ENCODE peak calls at places on chromosomes 16 and 17, in four cellular contexts. Z, U, D and J are unnamed samples.

GRCh38 chr17:80023261-80024205 is 12.1 kb downstream of the TBC1D16 start:
- DNase-seq in Z (no peak), U (no peak), D (no peak), J (no peak)

GRCh38 chr16:84641643-84642358 is 6.5 kb upstream of the KLHL36 start:
- DNase-seq in Z (no peak), U (no peak), D (no peak), J (no peak)

GRCh38 chr16:86732621-86733297 is 154.4 kb downstream of the FOXL1 start:
- DNase-seq in Z (peak; percentile 61), U (no peak), D (no peak), J (no peak)

GRCh38 chr16:28324887-28325279 is 32.6 kb downstream of the SBK1 start:
- DNase-seq in Z (no peak), U (no peak), D (no peak), J (no peak)

GRCh38 chr17:6752068-6752909 is 3.6 kb upstream of the XAF1 start:
- DNase-seq in Z (no peak), U (peak; percentile 34), D (no peak), J (no peak)

GRCh38 chr16:73183678-73184092 is 135.8 kb upstream of the ZFHX3 start:
- DNase-seq in Z (no peak), U (no peak), D (no peak), J (no peak)

GRCh38 chr16:57795431-57795878 is 6.8 kb downstream of the KIFC3 start:
- DNase-seq in Z (peak; percentile 41), U (no peak), D (no peak), J (no peak)

GRCh38 chr17:3575506-3575905 is 17.9 kb upstream of the TRPV3 start:
- DNase-seq in Z (no peak), U (no peak), D (no peak), J (no peak)

GRCh38 chr16:52251495-52251894 is 295.4 kb downstream of the TOX3 start:
- DNase-seq in Z (no peak), U (no peak), D (no peak), J (no peak)

GRCh38 chr17:8720596-8720995 is 24.0 kb downstream of the CCDC42 start:
- DNase-seq in Z (no peak), U (no peak), D (no peak), J (no peak)

GRCh38 chr17:46262271-46262670 is 32.7 kb upstream of the LRRC37A start:
- DNase-seq in Z (no peak), U (no peak), D (no peak), J (no peak)

GRCh38 chr16:67879936-67880335 is 4.7 kb upstream of the NRN1L start:
- DNase-seq in Z (no peak), U (no peak), D (no peak), J (no peak)

GRCh38 chr17:39705786-39706348 is 6.0 kb downstream of the ERBB2 start:
- DNase-seq in Z (no peak), U (no peak), D (no peak), J (no peak)

GRCh38 chr16:48385272-48385953 is at the start of gene SIAH1:
- DNase-seq in Z (peak; percentile 94), U (peak; percentile 88), D (peak; percentile 88), J (peak; percentile 92)

GRCh38 chr16:728131-728889 is 1.4 kb downstream of the HAGHL start:
- DNase-seq in Z (peak; percentile 77), U (no peak), D (peak; percentile 84), J (no peak)

DNA sequence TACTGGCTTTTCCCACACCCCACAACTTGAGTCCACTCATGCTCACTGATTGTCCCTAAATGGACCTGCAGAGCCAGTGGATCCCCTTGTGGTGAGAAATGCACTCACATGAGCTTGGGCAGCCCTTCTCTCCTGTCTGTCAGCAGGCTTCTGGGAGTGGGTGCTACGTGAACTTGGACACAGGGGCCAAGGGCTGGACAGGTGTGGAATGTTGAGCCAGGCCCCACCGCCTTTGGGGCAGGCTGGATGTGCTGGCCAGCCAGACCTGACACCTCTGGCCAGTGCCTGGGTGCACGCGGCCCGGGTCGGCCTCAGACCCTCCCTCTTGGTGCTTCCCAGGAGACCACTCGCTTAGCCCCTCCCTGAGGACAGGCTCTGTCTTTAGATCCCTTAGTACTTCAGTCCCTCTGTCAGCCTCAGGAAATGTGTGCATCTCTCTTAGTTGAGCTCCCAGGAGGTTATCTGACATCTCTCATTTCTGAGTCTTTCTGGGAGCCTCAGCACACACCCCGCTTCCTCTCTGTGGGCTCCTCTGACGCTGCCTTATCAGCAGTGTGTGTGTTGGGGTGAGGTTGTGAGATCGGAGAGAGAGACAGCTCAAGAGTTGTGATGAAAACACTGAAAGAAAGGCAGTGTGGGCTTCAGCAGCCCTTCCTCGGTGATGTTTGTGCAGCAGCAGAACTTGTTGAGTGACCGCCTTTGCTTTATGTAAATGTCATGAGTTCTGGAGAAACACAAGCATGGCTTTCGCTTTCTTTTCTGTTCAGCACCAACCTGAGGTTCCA is 117.0 kb downstream of the RAB11FIP4 start:
- DNase-seq in Z (no peak), U (peak; percentile 15), D (peak; percentile 59), J (no peak)
- TF ChIP-seq CTCF in Z (no peak), U (no peak), D (peak; percentile 68), J (peak; percentile 49)

GRCh38 chr17:71237903-71238538 is 882.8 kb upstream of the SOX9 start:
- DNase-seq in Z (no peak), U (no peak), D (no peak), J (no peak)
- TF ChIP-seq CTCF in Z (no peak), U (no peak), D (no peak), J (no peak)

DNA sequence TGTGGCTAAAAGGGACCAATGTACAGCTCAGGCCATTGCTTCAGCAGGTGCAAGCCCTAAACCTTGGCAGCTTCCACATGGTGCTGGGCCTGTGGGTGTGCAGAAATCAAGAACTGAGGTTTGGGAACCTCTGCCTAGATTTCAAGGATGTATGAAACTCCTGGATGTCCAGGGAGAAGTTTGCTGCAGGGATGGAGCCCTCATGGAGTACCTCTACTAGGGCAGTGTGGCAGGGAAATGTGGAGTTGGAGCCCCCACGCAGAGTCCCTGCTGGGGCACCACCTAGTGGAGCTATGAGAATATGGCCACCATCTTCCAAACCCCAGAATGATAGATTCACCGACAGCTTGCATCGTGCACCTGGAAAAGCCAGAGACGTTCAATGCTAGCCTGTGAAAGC is 13.0 kb downstream of the EFCAB5 start:
- DNase-seq in Z (no peak), U (no peak), D (no peak), J (no peak)
- TF ChIP-seq CTCF in Z (no peak), U (no peak), D (peak; percentile 7), J (no peak)

DNA sequence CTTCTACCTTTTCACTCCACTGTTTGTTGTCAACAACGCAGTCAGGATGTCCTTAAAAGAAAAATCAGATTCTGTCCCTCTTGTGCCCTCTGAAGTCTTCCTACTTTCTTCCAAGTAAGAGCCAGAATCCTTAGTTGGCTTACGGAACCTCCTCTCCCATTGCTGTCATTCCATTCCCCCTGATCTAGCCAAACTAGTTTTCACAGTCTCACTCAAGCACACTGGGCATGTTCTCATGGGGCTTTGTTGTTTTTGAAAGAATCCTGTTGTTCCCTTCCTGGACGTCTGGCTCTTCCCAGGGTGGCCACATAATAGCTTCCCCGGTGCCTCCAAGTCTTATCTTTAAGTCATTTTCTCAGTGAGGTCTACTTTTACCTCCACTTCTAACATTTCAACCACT is 158.6 kb upstream of the ELAC2 start:
- DNase-seq in Z (no peak), U (no peak), D (no peak), J (no peak)
- TF ChIP-seq CTCF in Z (no peak), U (no peak), D (no peak), J (no peak)